ENCODE peak calls at places on chromosomes 4 and X, in ten cellular contexts. U is Caco-2; K is esophagus squamous epithelium; T is IMR-90; X is ovary; D is uterus; I is mucosa of descending colon; E is A673; B is sigmoid colon; G is CD8-positive, alpha-beta memory T cell. O is an unnamed sample. For H3K4me1, the result is how much of the 10 kb centered on the place peaks cover.

GRCh38 chr4:125481334-125481733 is 166.6 kb downstream of the FAT4 start:
- DNase-seq in U (no peak), K (no peak), T (no peak), X (no peak), D (no peak), I (no peak), E (no peak), B (no peak), G (no peak), O (no peak)

GRCh38 chrX:79366888-79367749 is at the start of gene ITM2A:
- DNase-seq in U (no peak), K (no peak), T (no peak), X (peak), D (peak), I (peak), E (peak), B (peak), G (peak), O (no peak)

GRCh38 chr4:138099385-138099784 is 142.8 kb downstream of the SLC7A11 start:
- DNase-seq in U (no peak), K (no peak), T (no peak), X (no peak), D (no peak), I (no peak), E (no peak), B (no peak), G (no peak), O (no peak)

GRCh38 chr4:114941522-114941921 is 171.9 kb downstream of the NDST4 start:
- DNase-seq in U (no peak), K (no peak), T (no peak), X (no peak), D (no peak), I (no peak), E (no peak), B (no peak), G (no peak), O (no peak)

GRCh38 chr4:55318135-55318534 is 27.9 kb upstream of the SRD5A3 start:
- DNase-seq in U (no peak), K (no peak), T (no peak), X (no peak), D (peak), I (no peak), E (no peak), B (no peak), G (no peak), O (no peak)

GRCh38 chr4:158182736-158183135 is 9.9 kb upstream of the GASK1B start:
- DNase-seq in U (no peak), K (no peak), T (no peak), X (no peak), D (no peak), I (no peak), E (no peak), B (no peak), G (no peak), O (no peak)

GRCh38 chrX:153407736-153408135 is 3.5 kb upstream of the ZFP92 start:
- DNase-seq in U (no peak), K (no peak), T (no peak), X (no peak), D (no peak), I (no peak), E (no peak), B (no peak), G (no peak), O (no peak)

GRCh38 chrX:153657161-153657560 is 10.2 kb downstream of the DUSP9 start:
- DNase-seq in U (no peak), K (no peak), T (no peak), X (no peak), D (no peak), I (no peak), E (no peak), B (peak), G (no peak), O (no peak)

GRCh38 chr4:69848028-69848427 is 11.9 kb downstream of the SULT1E1 start:
- DNase-seq in U (no peak), K (no peak), T (no peak), X (no peak), D (no peak), I (no peak), E (no peak), B (no peak), G (no peak), O (no peak)

GRCh38 chrX:86379209-86379608 is 231.0 kb downstream of the DACH2 start:
- DNase-seq in U (no peak), K (no peak), T (no peak), X (no peak), D (no peak), I (no peak), E (no peak), B (no peak), G (no peak), O (no peak)

GRCh38 chrX:13223868-13224555 is 95.8 kb downstream of the ATXN3L start:
- DNase-seq in U (no peak), K (no peak), T (peak), X (no peak), D (no peak), I (no peak), E (peak), B (no peak), G (no peak), O (peak)

GRCh38 chr4:184959309-184959708 is 59.0 kb upstream of the HELT start:
- DNase-seq in U (no peak), K (no peak), T (no peak), X (no peak), D (no peak), I (no peak), E (no peak), B (no peak), G (no peak), O (no peak)

GRCh38 chrX:9329056-9329455 is 135.8 kb upstream of the TBL1X start:
- DNase-seq in U (no peak), K (no peak), T (no peak), X (no peak), D (no peak), I (no peak), E (no peak), B (no peak), G (no peak), O (no peak)

GRCh38 chr4:81606796-81607550 is 135.3 kb upstream of the RASGEF1B start:
- DNase-seq in U (no peak), K (no peak), T (no peak), X (peak), D (no peak), I (no peak), E (no peak), B (no peak), G (no peak), O (no peak)

GRCh38 chr4:95107004-95107403 is 349.2 kb downstream of the BMPR1B start:
- DNase-seq in U (no peak), K (no peak), T (peak), X (no peak), D (no peak), I (no peak), E (no peak), B (no peak), G (no peak), O (no peak)

GRCh38 chr4:10245761-10246160 is 129.2 kb upstream of the WDR1 start:
- DNase-seq in U (no peak), K (no peak), T (no peak), X (no peak), D (no peak), I (no peak), E (no peak), B (no peak), G (no peak), O (no peak)

GRCh38 chr4:81919238-81919637 is 447.5 kb upstream of the RASGEF1B start:
- DNase-seq in U (peak), K (no peak), T (peak), X (no peak), D (no peak), I (no peak), E (peak), B (no peak), G (no peak), O (no peak)

GRCh38 chr4:74658114-74658513 is 136.2 kb downstream of the BTC start:
- DNase-seq in U (no peak), K (no peak), T (no peak), X (no peak), D (no peak), I (no peak), E (no peak), B (no peak), G (no peak), O (no peak)

GRCh38 chr4:55758081-55758480 is 61.5 kb upstream of the EXOC1L start:
- DNase-seq in U (no peak), K (no peak), T (no peak), X (no peak), D (no peak), I (no peak), E (no peak), B (no peak), G (no peak), O (no peak)

GRCh38 chr4:23631255-23631950 is 258.4 kb downstream of the PPARGC1A start:
- DNase-seq in U (no peak), K (no peak), T (no peak), X (no peak), D (no peak), I (no peak), E (no peak), B (no peak), G (no peak), O (no peak)

GRCh38 chr4:140688711-140689598 is 67.2 kb downstream of the TBC1D9 start:
- DNase-seq in U (no peak), K (no peak), T (peak), X (no peak), D (no peak), I (no peak), E (peak), B (no peak), G (no peak), O (peak)
- H3K4me3 ChIP-seq in U (no peak), K (no peak), T (no peak), X (no peak), D (no peak), I (no peak), E (no peak), B (no peak), G (no peak), O (no peak)

DNA sequence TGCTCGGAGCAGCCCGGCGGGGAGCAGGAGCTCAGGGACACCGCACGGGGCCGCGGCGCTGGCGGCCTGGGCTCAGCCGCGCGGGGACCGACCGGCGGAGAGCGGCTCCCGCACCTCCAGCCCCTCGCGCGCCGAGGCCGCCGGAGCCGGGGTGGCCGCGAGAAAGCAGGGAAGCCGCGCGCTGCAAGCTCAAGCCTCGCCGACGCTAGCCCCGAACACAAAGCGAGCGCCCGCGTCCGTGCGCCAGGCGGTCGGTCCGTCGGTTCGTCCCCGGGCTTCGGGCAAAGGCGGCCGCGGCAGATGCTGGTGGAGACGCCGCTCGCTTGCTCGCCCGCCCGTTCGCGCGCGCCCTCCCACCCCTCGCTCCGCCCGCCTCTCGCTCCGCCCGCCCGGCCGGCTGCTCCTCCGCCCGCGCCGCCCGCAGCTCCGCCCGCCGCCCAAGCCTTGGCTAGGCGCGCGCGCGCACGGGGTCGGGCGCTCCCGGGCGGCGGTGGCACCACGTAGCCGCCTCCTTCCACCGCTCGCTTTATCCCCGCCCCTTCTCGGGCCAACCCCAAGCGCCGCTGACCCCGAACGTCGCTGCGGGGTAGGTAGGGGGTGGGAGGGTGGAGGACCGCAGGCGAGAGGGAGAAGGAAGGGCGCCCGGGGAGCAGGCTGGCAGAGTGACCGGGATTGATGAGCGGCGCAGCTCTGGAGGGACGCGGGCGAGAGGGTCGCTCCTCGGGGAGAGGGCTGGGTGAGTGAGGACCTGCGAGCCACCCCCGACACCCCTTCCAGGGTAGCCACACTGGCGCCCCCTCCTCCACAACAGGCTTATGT is at the start of gene TSPAN5:
- DNase-seq in U (peak), K (no peak), T (peak), X (peak), D (peak), I (peak), E (peak), B (peak), G (peak), O (peak)
- H3K4me1 ChIP-seq in U (under half), K (half or more), T (under half), X (under half), D (under half), I (under half), E (under half), B (half or more), G (half or more), O (under half)

DNA sequence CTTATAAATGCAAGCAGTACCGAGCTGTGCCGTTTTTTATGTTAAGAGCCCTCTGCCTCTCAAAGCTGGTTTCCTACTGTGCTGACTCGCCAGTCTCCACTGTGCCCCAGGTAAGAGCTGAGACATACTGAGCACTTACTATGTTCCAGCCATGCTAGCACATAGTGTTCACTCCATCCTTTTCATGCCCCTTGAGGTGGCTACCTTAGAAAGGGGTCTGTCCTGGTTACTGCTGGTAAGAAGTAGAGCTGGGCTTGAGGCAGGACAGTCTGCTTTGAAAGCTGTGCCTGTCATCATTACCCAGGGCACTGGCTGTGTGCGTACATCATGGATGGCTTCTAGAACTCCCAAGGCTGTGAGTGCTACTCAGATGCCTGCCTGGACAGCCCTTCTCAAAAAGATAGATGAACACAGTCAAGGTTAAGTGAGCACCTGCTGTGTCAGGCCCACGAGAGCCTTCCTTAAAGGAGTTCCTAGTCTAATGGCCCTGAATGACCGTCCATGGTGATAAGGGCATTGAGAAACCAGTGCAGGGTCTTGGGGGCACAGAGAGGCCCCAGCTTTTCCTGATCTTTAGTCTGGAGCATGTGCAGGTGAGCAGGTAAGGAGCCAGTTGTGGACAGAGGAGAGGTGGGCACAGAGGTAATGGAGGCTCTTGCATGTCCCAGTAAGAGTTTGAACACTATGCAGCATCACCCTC is 1.6 kb downstream of the STK32B start:
- DNase-seq in U (no peak), K (no peak), T (no peak), X (no peak), D (no peak), I (no peak), E (no peak), B (no peak), G (no peak), O (no peak)
- H3K4me3 ChIP-seq in U (no peak), K (no peak), T (peak), X (no peak), D (no peak), I (no peak), E (peak), B (no peak), G (no peak), O (no peak)

GRCh38 chr4:153533387-153533786 is 67.2 kb downstream of the TMEM131L start:
- DNase-seq in U (no peak), K (no peak), T (no peak), X (no peak), D (no peak), I (no peak), E (no peak), B (no peak), G (no peak), O (no peak)
- H3K4me1 ChIP-seq in U (under half), K (half or more), T (under half), X (under half), D (under half), I (under half), E (under half), B (half or more), G (half or more), O (under half)

GRCh38 chr4:40514409-40515025 is 115.1 kb downstream of the RBM47 start:
- DNase-seq in U (peak), K (no peak), T (no peak), X (no peak), D (no peak), I (peak), E (no peak), B (no peak), G (no peak), O (no peak)

GRCh38 chr4:40516651-40517050 is 113.0 kb downstream of the RBM47 start:
- DNase-seq in U (peak), K (no peak), T (no peak), X (no peak), D (no peak), I (peak), E (no peak), B (no peak), G (no peak), O (no peak)

GRCh38 chr4:40515398-40516293 is 114.0 kb downstream of the RBM47 start:
- DNase-seq in U (peak), K (no peak), T (no peak), X (no peak), D (no peak), I (peak), E (no peak), B (no peak), G (no peak), O (no peak)

GRCh38 chr4:40511017-40511614 is 118.5 kb downstream of the RBM47 start:
- DNase-seq in U (no peak), K (no peak), T (no peak), X (no peak), D (no peak), I (no peak), E (no peak), B (no peak), G (no peak), O (no peak)

GRCh38 chr4:40515037-40515397 is 114.6 kb downstream of the RBM47 start:
- DNase-seq in U (peak), K (no peak), T (peak), X (no peak), D (no peak), I (peak), E (no peak), B (no peak), G (no peak), O (no peak)
- H3K4me3 ChIP-seq in U (peak), K (peak), T (no peak), X (peak), D (no peak), I (peak), E (no peak), B (no peak), G (no peak), O (no peak)

DNA sequence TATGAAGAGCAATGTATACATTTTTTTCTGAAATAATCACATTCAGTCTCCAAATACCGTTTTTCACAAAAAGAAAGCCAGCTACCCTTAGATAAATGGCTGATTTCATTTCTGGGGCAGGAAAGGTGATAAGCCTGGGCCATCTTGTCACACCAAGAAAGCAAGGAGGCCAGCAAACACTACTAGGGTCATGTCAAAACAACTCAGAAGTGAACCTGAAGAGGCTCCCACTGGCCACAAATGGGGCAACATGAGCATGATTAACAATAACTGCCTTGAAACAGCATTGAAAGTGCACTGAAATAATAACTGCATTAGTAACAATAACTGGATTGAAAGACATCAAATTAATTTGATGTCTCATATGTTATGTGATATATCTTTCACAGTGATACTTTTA is 39.3 kb downstream of the SH3KBP1 start:
- DNase-seq in U (no peak), K (no peak), T (no peak), X (no peak), D (no peak), I (no peak), E (no peak), B (no peak), G (no peak), O (no peak)
- H3K4me1 ChIP-seq in U (under half), K (under half), T (under half), X (under half), D (under half), I (under half), E (under half), B (under half), G (under half), O (under half)